ENCODE peak calls at places on chromosomes 2 and 18, in eight cellular contexts. F is upper lobe of left lung, S is transverse colon, V is IMR-90, I is A549, W is sigmoid colon, M is uterus, K is esophagus squamous epithelium. T is an unnamed sample.

GRCh38 chr2:26598336-26599006 is 42.7 kb downstream of the CIB4 start:
- DNase-seq in F (peak), S (no peak), V (no peak), I (no peak), W (peak), M (no peak), K (no peak), T (no peak)

GRCh38 chr2:1374281-1374680 is 39.0 kb upstream of the TPO start:
- DNase-seq in F (no peak), S (no peak), V (no peak), I (no peak), W (no peak), M (no peak), K (no peak), T (no peak)

GRCh38 chr18:22346968-22347611 is 70.6 kb downstream of the CTAGE1 start:
- DNase-seq in F (peak), S (peak), V (peak), I (no peak), W (peak), M (peak), K (no peak), T (peak)

GRCh38 chr18:29060349-29060748 is 883.4 kb upstream of the CDH2 start:
- DNase-seq in F (no peak), S (no peak), V (no peak), I (no peak), W (no peak), M (no peak), K (no peak), T (peak)

GRCh38 chr2:142756430-142756829 is 121.0 kb upstream of the KYNU start:
- DNase-seq in F (no peak), S (no peak), V (peak), I (peak), W (no peak), M (no peak), K (no peak), T (no peak)

GRCh38 chr2:42105330-42106256 is 57.8 kb downstream of the PKDCC start:
- DNase-seq in F (peak), S (peak), V (no peak), I (no peak), W (no peak), M (no peak), K (peak), T (peak)

GRCh38 chr2:20304411-20304810 is 46.2 kb downstream of the PUM2 start:
- DNase-seq in F (no peak), S (no peak), V (peak), I (no peak), W (no peak), M (no peak), K (no peak), T (no peak)

GRCh38 chr2:74707837-74708236 is 53.8 kb downstream of the SEMA4F start:
- DNase-seq in F (peak), S (no peak), V (no peak), I (no peak), W (no peak), M (no peak), K (no peak), T (no peak)

GRCh38 chr18:34643982-34644381 is 66.1 kb upstream of the DTNA start:
- DNase-seq in F (no peak), S (no peak), V (peak), I (no peak), W (no peak), M (no peak), K (no peak), T (no peak)

GRCh38 chr2:196925768-196926561 is 542 bp downstream of the PGAP1 start:
- DNase-seq in F (peak), S (peak), V (peak), I (peak), W (peak), M (peak), K (no peak), T (peak)

GRCh38 chr2:176001281-176001902 is 675 bp downstream of the LNPK start:
- DNase-seq in F (peak), S (peak), V (peak), I (peak), W (peak), M (peak), K (no peak), T (peak)

GRCh38 chr2:160936407-160936806 is 223.8 kb upstream of the TANK start:
- DNase-seq in F (no peak), S (no peak), V (no peak), I (no peak), W (no peak), M (no peak), K (no peak), T (no peak)

GRCh38 chr18:21444465-21445023 is 156.0 kb downstream of the ESCO1 start:
- DNase-seq in F (no peak), S (peak), V (peak), I (peak), W (no peak), M (no peak), K (no peak), T (peak)

GRCh38 chr2:224982226-224982625 is 60.0 kb downstream of the DOCK10 start:
- DNase-seq in F (no peak), S (no peak), V (no peak), I (no peak), W (no peak), M (no peak), K (no peak), T (no peak)

GRCh38 chr2:46066116-46066515 is 231.1 kb upstream of the EPAS1 start:
- DNase-seq in F (no peak), S (no peak), V (no peak), I (no peak), W (no peak), M (no peak), K (no peak), T (no peak)

GRCh38 chr18:51170689-51171088 is 26.8 kb downstream of the MEX3C start:
- DNase-seq in F (no peak), S (no peak), V (no peak), I (no peak), W (no peak), M (no peak), K (no peak), T (no peak)

GRCh38 chr2:239495816-239496371 is 95.1 kb upstream of the HDAC4 start:
- DNase-seq in F (no peak), S (no peak), V (no peak), I (no peak), W (no peak), M (no peak), K (no peak), T (no peak)

GRCh38 chr2:68386362-68386761 is 21.3 kb downstream of the PLEK start:
- DNase-seq in F (no peak), S (no peak), V (no peak), I (no peak), W (no peak), M (no peak), K (no peak), T (no peak)

GRCh38 chr18:50687491-50687890 is 127.6 kb downstream of the MAPK4 start:
- DNase-seq in F (peak), S (no peak), V (no peak), I (no peak), W (peak), M (no peak), K (no peak), T (no peak)

GRCh38 chr2:128446866-128447537 is 128.3 kb upstream of the HS6ST1 start:
- DNase-seq in F (no peak), S (no peak), V (no peak), I (no peak), W (peak), M (peak), K (no peak), T (no peak)

GRCh38 chr2:189851174-189851826 is 67.0 kb downstream of the PMS1 start:
- DNase-seq in F (no peak), S (no peak), V (no peak), I (no peak), W (no peak), M (no peak), K (no peak), T (no peak)

GRCh38 chr2:224022474-224022873 is 16.6 kb downstream of the SERPINE2 start:
- DNase-seq in F (no peak), S (no peak), V (no peak), I (no peak), W (no peak), M (no peak), K (no peak), T (no peak)

GRCh38 chr18:44536041-44536440 is 144.6 kb upstream of the SETBP1 start:
- DNase-seq in F (no peak), S (no peak), V (peak), I (no peak), W (no peak), M (peak), K (no peak), T (no peak)

GRCh38 chr2:225670111-225670974 is 270.8 kb downstream of the NYAP2 start:
- DNase-seq in F (no peak), S (no peak), V (peak), I (peak), W (no peak), M (no peak), K (no peak), T (peak)

GRCh38 chr2:148817210-148817708 is 57.8 kb upstream of the KIF5C start:
- DNase-seq in F (no peak), S (no peak), V (no peak), I (no peak), W (no peak), M (peak), K (no peak), T (no peak)

GRCh38 chr18:48580782-48581181 is 42.0 kb downstream of the CTIF start:
- DNase-seq in F (no peak), S (no peak), V (no peak), I (no peak), W (no peak), M (no peak), K (no peak), T (no peak)

GRCh38 chr2:158667969-158668368 is 127.1 kb upstream of the DAPL1 start:
- DNase-seq in F (no peak), S (no peak), V (no peak), I (no peak), W (no peak), M (no peak), K (no peak), T (no peak)

GRCh38 chr2:221517362-221518121 is 54.6 kb downstream of the EPHA4 start:
- DNase-seq in F (peak), S (peak), V (peak), I (peak), W (no peak), M (no peak), K (no peak), T (peak)

GRCh38 chr18:72541871-72542690 is 2.1 kb downstream of the CBLN2 start:
- DNase-seq in F (no peak), S (no peak), V (no peak), I (no peak), W (no peak), M (no peak), K (no peak), T (no peak)

GRCh38 chr2:217396165-217396564 is 536.3 kb upstream of the TNP1 start:
- DNase-seq in F (no peak), S (no peak), V (peak), I (peak), W (no peak), M (no peak), K (no peak), T (no peak)

GRCh38 chr2:84940836-84941412 is 30.0 kb upstream of the KCMF1 start:
- DNase-seq in F (no peak), S (peak), V (no peak), I (no peak), W (no peak), M (no peak), K (no peak), T (peak)

GRCh38 chr18:76875390-76876330 is 53.3 kb downstream of the ZNF236 start:
- DNase-seq in F (peak), S (peak), V (peak), I (peak), W (no peak), M (no peak), K (no peak), T (peak)

GRCh38 chr2:179069685-179070084 is 19.7 kb upstream of the CCDC141 start:
- DNase-seq in F (no peak), S (no peak), V (no peak), I (no peak), W (no peak), M (no peak), K (no peak), T (no peak)

GRCh38 chr2:96949701-96950350 is 36.6 kb downstream of the FAM178B start:
- DNase-seq in F (no peak), S (no peak), V (no peak), I (no peak), W (no peak), M (no peak), K (no peak), T (no peak)

GRCh38 chr2:133484106-133484505 is 84.2 kb downstream of the NCKAP5 start:
- DNase-seq in F (no peak), S (no peak), V (peak), I (no peak), W (no peak), M (no peak), K (no peak), T (no peak)

GRCh38 chr2:152425765-152426710 is 91.1 kb downstream of the FMNL2 start:
- DNase-seq in F (no peak), S (no peak), V (no peak), I (peak), W (no peak), M (no peak), K (no peak), T (no peak)

GRCh38 chr2:125033871-125034270 is 1008.8 kb downstream of the CNTNAP5 start:
- DNase-seq in F (no peak), S (no peak), V (no peak), I (no peak), W (no peak), M (no peak), K (no peak), T (no peak)

GRCh38 chr2:25207078-25207545 is 38.7 kb upstream of the POMC start:
- DNase-seq in F (no peak), S (no peak), V (no peak), I (no peak), W (no peak), M (no peak), K (no peak), T (peak)

GRCh38 chr2:25201794-25202193 is 33.4 kb upstream of the POMC start:
- DNase-seq in F (no peak), S (no peak), V (no peak), I (no peak), W (no peak), M (no peak), K (no peak), T (no peak)

GRCh38 chr2:25202290-25202689 is 33.9 kb upstream of the POMC start:
- DNase-seq in F (no peak), S (no peak), V (no peak), I (no peak), W (no peak), M (no peak), K (no peak), T (no peak)

GRCh38 chr2:25201265-25201664 is 32.9 kb upstream of the POMC start:
- DNase-seq in F (no peak), S (no peak), V (no peak), I (peak), W (no peak), M (no peak), K (no peak), T (no peak)

DNA sequence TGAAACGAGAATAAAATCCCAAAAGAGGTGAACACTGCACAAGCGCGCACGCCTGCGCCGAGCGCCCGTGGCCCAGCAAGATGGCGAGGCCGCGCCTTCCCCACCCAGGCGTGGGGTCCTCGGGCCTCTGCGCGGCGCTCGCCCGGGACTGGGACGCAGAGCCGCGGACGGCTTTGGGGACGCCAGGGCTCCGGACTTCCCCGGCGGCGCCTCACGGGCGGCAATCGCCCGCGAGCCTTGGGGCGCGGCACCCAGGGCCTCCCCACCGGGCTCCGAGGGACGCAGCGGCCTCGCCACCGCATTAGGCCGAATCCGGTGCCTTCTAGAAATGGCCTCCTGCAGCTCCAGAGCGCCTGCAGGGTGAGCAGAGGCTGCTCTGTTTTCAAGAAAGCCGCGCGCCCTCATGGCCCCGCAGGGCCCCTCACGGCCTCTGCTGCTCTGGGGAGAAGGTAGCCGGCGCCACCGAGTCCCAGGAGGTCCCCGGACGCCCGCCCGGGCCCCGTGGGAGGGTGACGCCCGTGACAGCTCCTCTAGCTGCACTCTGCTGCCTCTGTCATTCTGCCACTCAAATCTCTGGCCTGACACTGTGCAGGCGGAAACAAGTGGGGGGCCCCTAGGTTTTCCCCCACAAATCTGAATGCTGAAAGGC is 35.9 kb upstream of the POMC start:
- DNase-seq in F (no peak), S (no peak), V (no peak), I (no peak), W (no peak), M (no peak), K (no peak), T (no peak)
- TF ChIP-seq POLR2A in F (no peak), S (no peak), V (no peak), I (no peak), W (no peak), M (no peak), K (no peak), T (no peak)

GRCh38 chr2:101362316-101362715 is 25.0 kb downstream of the CREG2 start:
- DNase-seq in F (no peak), S (no peak), V (no peak), I (no peak), W (no peak), M (no peak), K (no peak), T (no peak)

GRCh38 chr2:101361519-101361918 is 25.8 kb downstream of the CREG2 start:
- DNase-seq in F (no peak), S (no peak), V (no peak), I (no peak), W (no peak), M (no peak), K (no peak), T (no peak)

GRCh38 chr2:101361079-101361478 is 26.2 kb downstream of the CREG2 start:
- DNase-seq in F (no peak), S (no peak), V (no peak), I (no peak), W (no peak), M (no peak), K (no peak), T (no peak)

GRCh38 chr2:101364878-101365277 is 22.4 kb downstream of the CREG2 start:
- DNase-seq in F (no peak), S (no peak), V (no peak), I (no peak), W (no peak), M (no peak), K (no peak), T (no peak)

DNA sequence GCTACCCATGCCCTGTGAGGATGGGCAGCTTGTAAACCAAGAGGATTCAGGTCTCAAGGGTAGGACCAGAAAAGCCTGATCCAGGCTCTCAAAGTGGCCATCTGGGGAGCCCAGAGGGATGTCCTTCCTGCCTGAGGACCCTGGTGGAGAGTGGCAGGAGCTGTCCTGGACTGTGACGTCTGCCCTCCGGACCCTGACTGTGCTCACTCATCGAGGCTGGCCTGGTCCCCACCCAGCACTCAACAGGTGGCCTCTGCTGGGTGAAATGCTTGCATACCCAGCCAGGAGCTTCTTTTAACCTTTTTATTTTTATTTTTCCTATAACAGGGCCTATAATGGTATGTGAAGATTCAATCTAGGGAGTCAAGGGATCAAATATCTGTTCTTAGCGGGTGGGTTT is 24.5 kb downstream of the CREG2 start:
- DNase-seq in F (no peak), S (no peak), V (no peak), I (no peak), W (no peak), M (no peak), K (no peak), T (no peak)
- TF ChIP-seq POLR2A in F (no peak), S (no peak), V (no peak), I (no peak), W (no peak), M (no peak), K (no peak), T (no peak)

GRCh38 chr2:233040174-233040530 is 7.7 kb downstream of the NEU2 start:
- DNase-seq in F (no peak), S (no peak), V (no peak), I (no peak), W (peak), M (no peak), K (no peak), T (no peak)

GRCh38 chr2:233041722-233042323 is 9.4 kb downstream of the NEU2 start:
- DNase-seq in F (no peak), S (no peak), V (no peak), I (no peak), W (peak), M (no peak), K (no peak), T (peak)

GRCh38 chr2:233040571-233040970 is 8.1 kb downstream of the NEU2 start:
- DNase-seq in F (no peak), S (no peak), V (no peak), I (no peak), W (no peak), M (no peak), K (no peak), T (no peak)

GRCh38 chr2:233037078-233037477 is 4.6 kb downstream of the NEU2 start:
- DNase-seq in F (no peak), S (no peak), V (peak), I (no peak), W (no peak), M (no peak), K (no peak), T (no peak)

GRCh38 chr2:233039217-233040173 is 7.0 kb downstream of the NEU2 start:
- DNase-seq in F (no peak), S (no peak), V (no peak), I (no peak), W (peak), M (no peak), K (no peak), T (no peak)
- TF ChIP-seq POLR2A in F (no peak), S (no peak), V (no peak), I (no peak), W (no peak), M (no peak), K (no peak), T (no peak)

GRCh38 chr2:233966388-233966787 is 49.2 kb downstream of the TRPM8 start:
- DNase-seq in F (no peak), S (no peak), V (peak), I (no peak), W (no peak), M (no peak), K (no peak), T (no peak)
- TF ChIP-seq POLR2A in F (no peak), S (no peak), V (no peak), I (no peak), W (no peak), M (no peak), K (no peak), T (no peak)

GRCh38 chr2:190881480-190882326 is 1.1 kb downstream of the GLS start:
- DNase-seq in F (peak), S (peak), V (peak), I (peak), W (peak), M (peak), K (peak), T (peak)
- TF ChIP-seq POLR2A in F (peak), S (peak), V (peak), I (peak), W (no peak), M (peak), K (no peak), T (peak)

GRCh38 chr2:60550151-60550983 is 3.1 kb downstream of the BCL11A start:
- DNase-seq in F (peak), S (peak), V (peak), I (peak), W (peak), M (no peak), K (peak), T (peak)
- TF ChIP-seq POLR2A in F (no peak), S (no peak), V (no peak), I (no peak), W (no peak), M (no peak), K (no peak), T (peak)

T was measured in NB4.